ENCODE peak calls at places on chromosomes 11 and 22, in six cellular contexts. One of them, this sample, is unnamed. For H3K36me3, the result is how much of the 10 kb centered on the place peaks cover.

GRCh38 chr11:11977206-11977938 is 31.1 kb downstream of the DKK3 start:
- DNase-seq in endothelial cell of umbilical vein: peak
- DNase-seq in GM12878: no peak
- DNase-seq in K562: no peak
- DNase-seq in HCT116: peak
- DNase-seq in GM23338: peak
- DNase-seq in this sample: peak

GRCh38 chr22:26431151-26431995 is 2.3 kb downstream of the ASPHD2 start:
- DNase-seq in endothelial cell of umbilical vein: peak
- DNase-seq in GM12878: peak
- DNase-seq in K562: no peak
- DNase-seq in HCT116: no peak
- DNase-seq in GM23338: no peak
- DNase-seq in this sample: no peak

GRCh38 chr11:20604295-20604803 is 4.9 kb downstream of the SLC6A5 start:
- DNase-seq in endothelial cell of umbilical vein: no peak
- DNase-seq in GM12878: no peak
- DNase-seq in K562: no peak
- DNase-seq in HCT116: no peak
- DNase-seq in GM23338: no peak
- DNase-seq in this sample: no peak

GRCh38 chr22:46774456-46775363 is 12.3 kb downstream of the TBC1D22A start:
- DNase-seq in endothelial cell of umbilical vein: no peak
- DNase-seq in GM12878: no peak
- DNase-seq in K562: no peak
- DNase-seq in HCT116: no peak
- DNase-seq in GM23338: no peak
- DNase-seq in this sample: no peak

GRCh38 chr22:37169947-37170688 is 17.9 kb downstream of the C1QTNF6 start:
- DNase-seq in endothelial cell of umbilical vein: no peak
- DNase-seq in GM12878: no peak
- DNase-seq in K562: no peak
- DNase-seq in HCT116: no peak
- DNase-seq in GM23338: no peak
- DNase-seq in this sample: no peak

GRCh38 chr11:45801723-45802315 is 3.1 kb upstream of the SLC35C1 start:
- DNase-seq in endothelial cell of umbilical vein: peak
- DNase-seq in GM12878: no peak
- DNase-seq in K562: no peak
- DNase-seq in HCT116: no peak
- DNase-seq in GM23338: peak
- DNase-seq in this sample: no peak

GRCh38 chr11:13962562-13963168 is at the start of gene SPON1:
- DNase-seq in endothelial cell of umbilical vein: peak
- DNase-seq in GM12878: no peak
- DNase-seq in K562: no peak
- DNase-seq in HCT116: no peak
- DNase-seq in GM23338: peak
- DNase-seq in this sample: no peak

GRCh38 chr22:24474221-24474620 is 20.9 kb upstream of the UPB1 start:
- DNase-seq in endothelial cell of umbilical vein: peak
- DNase-seq in GM12878: no peak
- DNase-seq in K562: no peak
- DNase-seq in HCT116: peak
- DNase-seq in GM23338: no peak
- DNase-seq in this sample: no peak

GRCh38 chr11:61091373-61092279 is 10.7 kb upstream of the CD5 start:
- DNase-seq in endothelial cell of umbilical vein: no peak
- DNase-seq in GM12878: no peak
- DNase-seq in K562: peak
- DNase-seq in HCT116: no peak
- DNase-seq in GM23338: no peak
- DNase-seq in this sample: no peak

GRCh38 chr22:35349368-35349703 is 31.6 kb upstream of the HMOX1 start:
- DNase-seq in endothelial cell of umbilical vein: no peak
- DNase-seq in GM12878: no peak
- DNase-seq in K562: no peak
- DNase-seq in HCT116: no peak
- DNase-seq in GM23338: no peak
- DNase-seq in this sample: no peak

GRCh38 chr22:35348703-35349102 is 32.2 kb upstream of the HMOX1 start:
- DNase-seq in endothelial cell of umbilical vein: no peak
- DNase-seq in GM12878: no peak
- DNase-seq in K562: no peak
- DNase-seq in HCT116: no peak
- DNase-seq in GM23338: no peak
- DNase-seq in this sample: no peak

GRCh38 chr22:35346596-35347220 is 34.2 kb upstream of the HMOX1 start:
- DNase-seq in endothelial cell of umbilical vein: no peak
- DNase-seq in GM12878: no peak
- DNase-seq in K562: no peak
- DNase-seq in HCT116: no peak
- DNase-seq in GM23338: no peak
- DNase-seq in this sample: no peak

GRCh38 chr22:35347462-35347861 is 33.4 kb upstream of the HMOX1 start:
- DNase-seq in endothelial cell of umbilical vein: no peak
- DNase-seq in GM12878: no peak
- DNase-seq in K562: no peak
- DNase-seq in HCT116: no peak
- DNase-seq in GM23338: no peak
- DNase-seq in this sample: no peak

DNA sequence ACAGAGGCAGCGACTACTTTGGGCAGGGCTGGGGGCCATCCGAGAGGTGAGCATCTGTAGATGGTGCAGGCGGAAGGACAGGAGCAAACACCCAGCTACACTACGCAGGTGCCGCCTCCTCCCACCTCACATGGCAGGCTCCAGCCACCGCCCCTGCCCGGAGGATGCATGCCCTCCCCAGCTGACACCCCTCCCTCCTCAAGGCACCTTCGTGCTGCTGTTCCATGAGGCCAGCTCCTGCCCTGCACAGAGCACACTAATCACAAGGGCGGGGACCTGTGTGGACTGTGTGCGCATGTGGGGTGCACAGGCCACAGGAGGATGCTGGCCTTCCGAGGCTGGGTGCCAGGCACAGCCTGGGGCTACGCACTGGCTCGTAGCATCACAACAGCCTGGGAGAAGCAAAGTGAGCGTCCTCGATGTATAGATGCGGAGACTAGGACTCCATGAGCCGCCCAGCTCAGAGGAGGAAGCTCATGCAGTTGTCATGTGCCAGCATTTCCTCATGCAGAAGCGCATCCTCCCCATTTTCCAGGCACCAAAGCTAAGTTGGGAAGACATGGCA is 32.8 kb upstream of the HMOX1 start:
- DNase-seq in endothelial cell of umbilical vein: no peak
- DNase-seq in GM12878: no peak
- DNase-seq in K562: no peak
- DNase-seq in HCT116: no peak
- DNase-seq in GM23338: no peak
- DNase-seq in this sample: no peak
- H3K36me3 ChIP-seq in endothelial cell of umbilical vein: under half
- H3K36me3 ChIP-seq in GM12878: under half
- H3K36me3 ChIP-seq in K562: under half
- H3K36me3 ChIP-seq in HCT116: under half
- H3K36me3 ChIP-seq in GM23338: under half
- H3K36me3 ChIP-seq in this sample: under half

GRCh38 chr11:65439331-65440181 is 17.0 kb downstream of the NEAT1 start:
- DNase-seq in endothelial cell of umbilical vein: peak
- DNase-seq in GM12878: no peak
- DNase-seq in K562: no peak
- DNase-seq in HCT116: no peak
- DNase-seq in GM23338: no peak
- DNase-seq in this sample: peak

GRCh38 chr11:65436412-65437032 is 13.9 kb downstream of the NEAT1 start:
- DNase-seq in endothelial cell of umbilical vein: peak
- DNase-seq in GM12878: no peak
- DNase-seq in K562: peak
- DNase-seq in HCT116: no peak
- DNase-seq in GM23338: no peak
- DNase-seq in this sample: no peak

GRCh38 chr11:65438257-65439151 is 15.9 kb downstream of the NEAT1 start:
- DNase-seq in endothelial cell of umbilical vein: peak
- DNase-seq in GM12878: no peak
- DNase-seq in K562: no peak
- DNase-seq in HCT116: no peak
- DNase-seq in GM23338: no peak
- DNase-seq in this sample: peak

GRCh38 chr11:65435981-65436411 is 13.4 kb downstream of the NEAT1 start:
- DNase-seq in endothelial cell of umbilical vein: peak
- DNase-seq in GM12878: no peak
- DNase-seq in K562: peak
- DNase-seq in HCT116: no peak
- DNase-seq in GM23338: no peak
- DNase-seq in this sample: peak

GRCh38 chr11:65437436-65438227 is 15.0 kb downstream of the NEAT1 start:
- DNase-seq in endothelial cell of umbilical vein: peak
- DNase-seq in GM12878: no peak
- DNase-seq in K562: no peak
- DNase-seq in HCT116: no peak
- DNase-seq in GM23338: no peak
- DNase-seq in this sample: no peak
- TF ChIP-seq POLR2AphosphoS5 in endothelial cell of umbilical vein: peak
- TF ChIP-seq POLR2AphosphoS5 in GM12878: no peak
- TF ChIP-seq POLR2AphosphoS5 in K562: peak
- TF ChIP-seq POLR2AphosphoS5 in HCT116: no peak
- TF ChIP-seq POLR2AphosphoS5 in GM23338: no peak
- TF ChIP-seq POLR2AphosphoS5 in this sample: peak

GRCh38 chr11:67082071-67082791 is 25.6 kb downstream of the RHOD start:
- DNase-seq in endothelial cell of umbilical vein: peak
- DNase-seq in GM12878: no peak
- DNase-seq in K562: peak
- DNase-seq in HCT116: no peak
- DNase-seq in GM23338: peak
- DNase-seq in this sample: no peak
- TF ChIP-seq CTCF in endothelial cell of umbilical vein: peak
- TF ChIP-seq CTCF in GM12878: no peak
- TF ChIP-seq CTCF in K562: no peak
- TF ChIP-seq CTCF in HCT116: peak
- TF ChIP-seq CTCF in GM23338: peak
- TF ChIP-seq CTCF in this sample: no peak

GRCh38 chr11:66222358-66223149 is 45.9 kb upstream of the RAB1B start:
- DNase-seq in endothelial cell of umbilical vein: peak
- DNase-seq in GM12878: peak
- DNase-seq in K562: peak
- DNase-seq in HCT116: peak
- DNase-seq in GM23338: peak
- DNase-seq in this sample: peak
- H3K36me3 ChIP-seq in endothelial cell of umbilical vein: under half
- H3K36me3 ChIP-seq in GM12878: under half
- H3K36me3 ChIP-seq in K562: under half
- H3K36me3 ChIP-seq in HCT116: under half
- H3K36me3 ChIP-seq in GM23338: under half
- H3K36me3 ChIP-seq in this sample: under half

GRCh38 chr11:117223741-117224685 is 7.9 kb downstream of the PCSK7 start:
- DNase-seq in endothelial cell of umbilical vein: no peak
- DNase-seq in GM12878: no peak
- DNase-seq in K562: peak
- DNase-seq in HCT116: no peak
- DNase-seq in GM23338: no peak
- DNase-seq in this sample: peak
- TF ChIP-seq POLR2AphosphoS5 in endothelial cell of umbilical vein: no peak
- TF ChIP-seq POLR2AphosphoS5 in GM12878: no peak
- TF ChIP-seq POLR2AphosphoS5 in K562: peak
- TF ChIP-seq POLR2AphosphoS5 in HCT116: no peak
- TF ChIP-seq POLR2AphosphoS5 in GM23338: no peak
- TF ChIP-seq POLR2AphosphoS5 in this sample: no peak

GRCh38 chr11:44205358-44205757 is 104.6 kb downstream of the ALX4 start:
- DNase-seq in endothelial cell of umbilical vein: no peak
- DNase-seq in GM12878: no peak
- DNase-seq in K562: no peak
- DNase-seq in HCT116: no peak
- DNase-seq in GM23338: no peak
- DNase-seq in this sample: no peak
- TF ChIP-seq CTCF in endothelial cell of umbilical vein: no peak
- TF ChIP-seq CTCF in GM12878: no peak
- TF ChIP-seq CTCF in K562: no peak
- TF ChIP-seq CTCF in HCT116: no peak
- TF ChIP-seq CTCF in GM23338: no peak
- TF ChIP-seq CTCF in this sample: no peak

This sample was measured in breast epithelium.